ENCODE peak calls at places on chromosomes 1 and 21, in seven cellular contexts. U is GM12892, X is HuH-7.5, B is glutamatergic neuron, O is mucosa of descending colon, M is NCI-H1694, Y is C1 segment of cervical spinal cord. D is an unnamed sample.

GRCh38 chr1:46948629-46949282 is 7.5 kb upstream of the CYP4A11 start:
- DNase-seq in U (no peak), X (no peak), B (no peak), O (no peak), M (no peak), Y (no peak), D (no peak)

GRCh38 chr1:203512830-203513578 is 19.1 kb downstream of the OPTC start:
- DNase-seq in U (peak), X (peak), B (no peak), O (no peak), M (no peak), Y (no peak), D (no peak)

GRCh38 chr1:188590641-188591040 is 1761.9 kb downstream of the PLA2G4A start:
- DNase-seq in U (no peak), X (no peak), B (no peak), O (no peak), M (no peak), Y (no peak), D (no peak)

GRCh38 chr1:177302365-177303044 is 131.7 kb downstream of the BRINP2 start:
- DNase-seq in U (no peak), X (no peak), B (no peak), O (no peak), M (no peak), Y (peak), D (no peak)

GRCh38 chr1:10186453-10187319 is 23.7 kb upstream of the KIF1B start:
- DNase-seq in U (no peak), X (no peak), B (no peak), O (no peak), M (no peak), Y (no peak), D (no peak)

GRCh38 chr1:6392880-6393399 is 627 bp downstream of the ACOT7 start:
- DNase-seq in U (no peak), X (no peak), B (peak), O (no peak), M (no peak), Y (no peak), D (no peak)

GRCh38 chr21:43981151-43981870 is 30.8 kb upstream of the TRAPPC10 start:
- DNase-seq in U (no peak), X (no peak), B (no peak), O (peak), M (no peak), Y (no peak), D (no peak)

GRCh38 chr21:35072960-35073359 is 23.9 kb upstream of the RUNX1 start:
- DNase-seq in U (no peak), X (no peak), B (no peak), O (no peak), M (no peak), Y (no peak), D (peak)

GRCh38 chr1:29687601-29688244 is 451.4 kb downstream of the PTPRU start:
- DNase-seq in U (no peak), X (no peak), B (no peak), O (no peak), M (no peak), Y (no peak), D (no peak)

GRCh38 chr1:201538618-201539551 is at the start of gene NAV1:
- DNase-seq in U (no peak), X (peak), B (peak), O (peak), M (no peak), Y (peak), D (peak)

GRCh38 chr1:195939844-195940243 is 668.4 kb downstream of the KCNT2 start:
- DNase-seq in U (no peak), X (no peak), B (no peak), O (no peak), M (no peak), Y (no peak), D (no peak)

GRCh38 chr1:170205301-170205700 is 59.5 kb downstream of the NTMT2 start:
- DNase-seq in U (no peak), X (no peak), B (no peak), O (no peak), M (no peak), Y (no peak), D (no peak)

GRCh38 chr1:60765204-60765603 is 317.2 kb upstream of the NFIA start:
- DNase-seq in U (no peak), X (peak), B (peak), O (no peak), M (peak), Y (peak), D (peak)

GRCh38 chr1:28199328-28200233 is 23.1 kb upstream of the PTAFR start:
- DNase-seq in U (peak), X (no peak), B (no peak), O (no peak), M (no peak), Y (no peak), D (no peak)

GRCh38 chr1:156923565-156924477 is 3.4 kb downstream of the LRRC71 start:
- DNase-seq in U (no peak), X (no peak), B (no peak), O (no peak), M (no peak), Y (no peak), D (no peak)

GRCh38 chr1:176515310-176515709 is 52.3 kb downstream of the PAPPA2 start:
- DNase-seq in U (no peak), X (no peak), B (no peak), O (no peak), M (peak), Y (no peak), D (no peak)

GRCh38 chr1:42198251-42198650 is 33.7 kb upstream of the GUCA2A start:
- DNase-seq in U (no peak), X (no peak), B (no peak), O (no peak), M (no peak), Y (no peak), D (no peak)

GRCh38 chr1:215643592-215644321 is 76.7 kb downstream of the KCTD3 start:
- DNase-seq in U (no peak), X (no peak), B (no peak), O (no peak), M (no peak), Y (no peak), D (no peak)

GRCh38 chr1:248823517-248824001 is 2.2 kb downstream of the SH3BP5L start:
- DNase-seq in U (no peak), X (no peak), B (no peak), O (no peak), M (no peak), Y (no peak), D (no peak)

GRCh38 chr1:67956096-67956495 is 94.3 kb downstream of the DIRAS3 start:
- DNase-seq in U (no peak), X (no peak), B (no peak), O (no peak), M (no peak), Y (no peak), D (no peak)

GRCh38 chr1:231091853-231092301 is 51.8 kb upstream of the FAM89A start:
- DNase-seq in U (no peak), X (peak), B (peak), O (no peak), M (peak), Y (no peak), D (no peak)

GRCh38 chr1:156115514-156116374 is 1.2 kb downstream of the LMNA start:
- DNase-seq in U (no peak), X (peak), B (no peak), O (peak), M (peak), Y (peak), D (peak)

GRCh38 chr1:53693361-53693760 is 45.6 kb downstream of the GLIS1 start:
- DNase-seq in U (no peak), X (no peak), B (no peak), O (peak), M (no peak), Y (no peak), D (no peak)

GRCh38 chr1:171965802-171966201 is 124.5 kb downstream of the DNM3 start:
- DNase-seq in U (no peak), X (no peak), B (no peak), O (no peak), M (no peak), Y (no peak), D (no peak)

GRCh38 chr1:183185941-183186490 is at the start of gene LAMC2:
- DNase-seq in U (no peak), X (peak), B (peak), O (peak), M (no peak), Y (no peak), D (peak)

GRCh38 chr1:170044187-170044586 is 30.3 kb downstream of the KIFAP3 start:
- DNase-seq in U (no peak), X (no peak), B (no peak), O (no peak), M (no peak), Y (no peak), D (no peak)

GRCh38 chr1:192529031-192529755 is 46.4 kb upstream of the RGS1 start:
- DNase-seq in U (no peak), X (no peak), B (no peak), O (no peak), M (no peak), Y (no peak), D (no peak)

GRCh38 chr1:237672748-237673147 is 218.0 kb downstream of the ZP4 start:
- DNase-seq in U (no peak), X (no peak), B (no peak), O (no peak), M (no peak), Y (no peak), D (no peak)

GRCh38 chr1:109498161-109498801 is 4.4 kb downstream of the CYB561D1 start:
- DNase-seq in U (no peak), X (peak), B (peak), O (no peak), M (peak), Y (no peak), D (no peak)

GRCh38 chr1:94100785-94101612 is 19.9 kb downstream of the ABCA4 start:
- DNase-seq in U (no peak), X (no peak), B (no peak), O (no peak), M (no peak), Y (no peak), D (no peak)

GRCh38 chr1:231866392-231867331 is 240.1 kb downstream of the DISC1 start:
- DNase-seq in U (peak), X (peak), B (peak), O (no peak), M (peak), Y (peak), D (no peak)

GRCh38 chr1:45304311-45305081 is 22.2 kb upstream of the HPDL start:
- DNase-seq in U (no peak), X (peak), B (no peak), O (peak), M (peak), Y (no peak), D (peak)

GRCh38 chr1:970242-970972 is 4.1 kb downstream of the PLEKHN1 start:
- DNase-seq in U (no peak), X (no peak), B (no peak), O (no peak), M (no peak), Y (no peak), D (no peak)

D was measured in left colon.